ENCODE peak calls at places on chromosomes 11 and 22, in four cellular contexts. One of them, this sample, is unnamed.

GRCh38 chr22:44892243-44892642 is 117.6 kb downstream of the PHF21B start:
- DNase-seq in K562: no peak
- DNase-seq in HepG2: no peak
- DNase-seq in SK-N-SH: no peak
- DNase-seq in this sample: no peak

GRCh38 chr11:63572026-63572688 is 9.0 kb upstream of the PLAAT2 start:
- DNase-seq in HepG2: no peak
- DNase-seq in K562: no peak
- DNase-seq in SK-N-SH: no peak
- DNase-seq in this sample: no peak

GRCh38 chr22:46626911-46627805 is 7.0 kb downstream of the GRAMD4 start:
- DNase-seq in SK-N-SH: no peak
- DNase-seq in K562: peak
- DNase-seq in HepG2: no peak
- DNase-seq in this sample: no peak

GRCh38 chr11:135008001-135008405 is 596.0 kb upstream of the B3GAT1 start:
- DNase-seq in HepG2: no peak
- DNase-seq in K562: no peak
- DNase-seq in SK-N-SH: peak
- DNase-seq in this sample: no peak

GRCh38 chr11:59680287-59681154 is 11.7 kb upstream of the PATL1 start:
- DNase-seq in K562: peak
- DNase-seq in SK-N-SH: peak
- DNase-seq in HepG2: peak
- DNase-seq in this sample: peak

GRCh38 chr22:28869736-28870135 is 13.6 kb upstream of the ZNRF3 start:
- DNase-seq in SK-N-SH: peak
- DNase-seq in K562: no peak
- DNase-seq in HepG2: no peak
- DNase-seq in this sample: no peak

GRCh38 chr11:131530411-131530810 is 160.0 kb downstream of the NTM start:
- DNase-seq in SK-N-SH: no peak
- DNase-seq in K562: no peak
- DNase-seq in HepG2: no peak
- DNase-seq in this sample: no peak

GRCh38 chr11:66869471-66869870 is 12.6 kb downstream of the LRFN4 start:
- DNase-seq in K562: no peak
- DNase-seq in HepG2: no peak
- DNase-seq in SK-N-SH: no peak
- DNase-seq in this sample: no peak

GRCh38 chr11:127350476-127350875 is 349.9 kb upstream of the KIRREL3 start:
- DNase-seq in K562: no peak
- DNase-seq in SK-N-SH: no peak
- DNase-seq in HepG2: no peak
- DNase-seq in this sample: no peak

GRCh38 chr11:71451596-71452353 is 1.2 kb upstream of the NADSYN1 start:
- DNase-seq in HepG2: peak
- DNase-seq in SK-N-SH: no peak
- DNase-seq in K562: no peak
- DNase-seq in this sample: no peak

GRCh38 chr11:34641456-34641855 is 20.6 kb downstream of the EHF start:
- DNase-seq in SK-N-SH: no peak
- DNase-seq in K562: no peak
- DNase-seq in HepG2: no peak
- DNase-seq in this sample: no peak

GRCh38 chr11:6654281-6655019 is 1.2 kb downstream of the DCHS1 start:
- DNase-seq in K562: no peak
- DNase-seq in SK-N-SH: peak
- DNase-seq in HepG2: peak
- DNase-seq in this sample: no peak

GRCh38 chr11:70556884-70557741 is 158.8 kb downstream of the CTTN start:
- DNase-seq in K562: no peak
- DNase-seq in HepG2: no peak
- DNase-seq in SK-N-SH: no peak
- DNase-seq in this sample: peak

GRCh38 chr11:63872833-63873201 is 33.9 kb downstream of the MARK2 start:
- DNase-seq in HepG2: no peak
- DNase-seq in SK-N-SH: no peak
- DNase-seq in K562: peak
- DNase-seq in this sample: no peak

GRCh38 chr11:30935861-30936260 is 349.7 kb upstream of the MPPED2 start:
- DNase-seq in K562: no peak
- DNase-seq in SK-N-SH: no peak
- DNase-seq in HepG2: no peak
- DNase-seq in this sample: no peak

GRCh38 chr22:24134090-24134846 is 47.0 kb upstream of the SUSD2 start:
- DNase-seq in HepG2: no peak
- DNase-seq in SK-N-SH: no peak
- DNase-seq in K562: no peak
- DNase-seq in this sample: no peak

GRCh38 chr22:49083607-49084006 is 744.1 kb downstream of the BRD1 start:
- DNase-seq in HepG2: no peak
- DNase-seq in K562: no peak
- DNase-seq in SK-N-SH: no peak
- DNase-seq in this sample: no peak

GRCh38 chr22:22986008-22986407 is 84.3 kb upstream of the GNAZ start:
- DNase-seq in HepG2: no peak
- DNase-seq in SK-N-SH: no peak
- DNase-seq in K562: peak
- DNase-seq in this sample: no peak

GRCh38 chr11:50182486-50182885 is 149.8 kb downstream of the OR4C45 start:
- DNase-seq in K562: no peak
- DNase-seq in HepG2: no peak
- DNase-seq in SK-N-SH: no peak
- DNase-seq in this sample: no peak

GRCh38 chr11:116579857-116580727 is 192.7 kb downstream of the BUD13 start:
- DNase-seq in HepG2: peak
- DNase-seq in SK-N-SH: no peak
- DNase-seq in K562: no peak
- DNase-seq in this sample: no peak

GRCh38 chr11:117544431-117544830 is 216.8 kb downstream of the CEP164 start:
- DNase-seq in SK-N-SH: no peak
- DNase-seq in K562: no peak
- DNase-seq in HepG2: no peak
- DNase-seq in this sample: no peak

GRCh38 chr11:77198440-77198849 is 70.4 kb downstream of the MYO7A start:
- DNase-seq in HepG2: peak
- DNase-seq in SK-N-SH: peak
- DNase-seq in K562: peak
- DNase-seq in this sample: peak

GRCh38 chr11:45076761-45077160 is 69.7 kb upstream of the PRDM11 start:
- DNase-seq in HepG2: no peak
- DNase-seq in SK-N-SH: no peak
- DNase-seq in K562: no peak
- DNase-seq in this sample: no peak

GRCh38 chr22:17370036-17370765 is 941 bp downstream of the CECR2 start:
- DNase-seq in K562: no peak
- DNase-seq in SK-N-SH: peak
- DNase-seq in HepG2: no peak
- DNase-seq in this sample: no peak

GRCh38 chr11:69686452-69686851 is 11.3 kb upstream of the LTO1 start:
- DNase-seq in HepG2: no peak
- DNase-seq in K562: no peak
- DNase-seq in SK-N-SH: no peak
- DNase-seq in this sample: no peak

GRCh38 chr11:127612602-127613001 is 612.0 kb upstream of the KIRREL3 start:
- DNase-seq in K562: no peak
- DNase-seq in HepG2: no peak
- DNase-seq in SK-N-SH: no peak
- DNase-seq in this sample: no peak

GRCh38 chr11:47186937-47187681 is 875 bp upstream of the PACSIN3 start:
- DNase-seq in K562: no peak
- DNase-seq in SK-N-SH: peak
- DNase-seq in HepG2: peak
- DNase-seq in this sample: no peak

GRCh38 chr22:31230871-31231621 is 18.9 kb downstream of the LIMK2 start:
- DNase-seq in K562: no peak
- DNase-seq in HepG2: peak
- DNase-seq in SK-N-SH: peak
- DNase-seq in this sample: no peak

GRCh38 chr11:8967159-8967558 is 2.9 kb upstream of the TMEM9B start:
- DNase-seq in SK-N-SH: no peak
- DNase-seq in HepG2: no peak
- DNase-seq in K562: no peak
- DNase-seq in this sample: no peak

GRCh38 chr11:35605691-35606090 is 12.6 kb upstream of the FJX1 start:
- DNase-seq in HepG2: no peak
- DNase-seq in K562: no peak
- DNase-seq in SK-N-SH: no peak
- DNase-seq in this sample: no peak

GRCh38 chr22:21593406-21594232 is 26.1 kb downstream of the UBE2L3 start:
- DNase-seq in K562: peak
- DNase-seq in HepG2: peak
- DNase-seq in SK-N-SH: peak
- DNase-seq in this sample: no peak

GRCh38 chr11:12229450-12230229 is 119.2 kb downstream of the MICAL2 start:
- DNase-seq in HepG2: no peak
- DNase-seq in K562: no peak
- DNase-seq in SK-N-SH: no peak
- DNase-seq in this sample: no peak

GRCh38 chr11:19953342-19953741 is 206.9 kb downstream of the DBX1 start:
- DNase-seq in HepG2: peak
- DNase-seq in SK-N-SH: no peak
- DNase-seq in K562: no peak
- DNase-seq in this sample: no peak

GRCh38 chr11:113974741-113975470 is at the start of gene HTR3A:
- DNase-seq in HepG2: peak
- DNase-seq in SK-N-SH: peak
- DNase-seq in K562: peak
- DNase-seq in this sample: peak

GRCh38 chr22:24460418-24461089 is 33.2 kb downstream of the ADORA2A start:
- DNase-seq in SK-N-SH: no peak
- DNase-seq in HepG2: peak
- DNase-seq in K562: no peak
- DNase-seq in this sample: no peak

GRCh38 chr11:86230921-86231320 is 13.6 kb upstream of the EED start:
- DNase-seq in SK-N-SH: no peak
- DNase-seq in HepG2: no peak
- DNase-seq in K562: no peak
- DNase-seq in this sample: no peak

GRCh38 chr11:106695506-106695905 is 322.8 kb downstream of the GUCY1A2 start:
- DNase-seq in K562: no peak
- DNase-seq in SK-N-SH: no peak
- DNase-seq in HepG2: no peak
- DNase-seq in this sample: no peak

GRCh38 chr22:21568207-21569075 is 927 bp downstream of the UBE2L3 start:
- DNase-seq in HepG2: peak
- DNase-seq in SK-N-SH: peak
- DNase-seq in K562: peak
- DNase-seq in this sample: no peak

DNA sequence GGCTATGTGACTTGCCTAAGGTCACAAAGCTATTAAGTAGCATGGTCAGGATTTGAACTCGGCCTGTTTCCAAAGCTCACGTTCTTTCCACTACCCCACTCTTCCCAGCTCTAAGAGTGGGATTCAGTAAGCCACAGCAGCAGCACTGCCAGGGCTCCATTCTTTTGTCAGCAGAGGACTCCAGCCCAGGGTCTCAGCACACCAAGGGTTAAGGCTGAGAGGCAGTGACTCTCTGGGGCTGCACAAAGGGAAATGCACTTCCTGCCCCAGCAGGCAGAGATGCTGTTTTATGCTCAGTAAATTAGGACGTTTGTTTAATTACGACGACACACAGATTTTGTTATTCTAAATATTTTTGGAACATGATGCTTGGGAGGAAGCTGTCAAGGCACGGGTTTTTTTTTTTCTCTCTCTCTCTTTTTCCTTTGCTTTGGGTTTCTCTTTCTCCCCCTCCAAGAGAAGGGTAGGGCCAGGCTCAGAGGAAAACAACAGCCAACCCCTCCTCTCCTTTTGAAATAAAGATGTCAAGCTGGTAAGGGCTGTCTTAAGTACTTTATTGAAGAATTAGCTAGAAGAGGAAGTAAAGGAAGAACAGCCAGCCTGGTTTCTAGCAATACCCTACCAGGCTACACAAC is 2.9 kb downstream of the MYH9 start:
- DNase-seq in K562: no peak
- DNase-seq in SK-N-SH: peak
- DNase-seq in HepG2: no peak
- DNase-seq in this sample: no peak
- TF ChIP-seq ELF1 in K562: no peak
- TF ChIP-seq ELF1 in SK-N-SH: peak
- TF ChIP-seq ELF1 in HepG2: no peak
- TF ChIP-seq ELF1 in this sample: no peak

GRCh38 chr22:27627444-27627833 is 174.1 kb downstream of the MN1 start:
- DNase-seq in K562: peak
- DNase-seq in HepG2: peak
- DNase-seq in SK-N-SH: no peak
- DNase-seq in this sample: peak
- TF ChIP-seq ELF1 in K562: no peak
- TF ChIP-seq ELF1 in HepG2: no peak
- TF ChIP-seq ELF1 in SK-N-SH: no peak
- TF ChIP-seq ELF1 in this sample: no peak

DNA sequence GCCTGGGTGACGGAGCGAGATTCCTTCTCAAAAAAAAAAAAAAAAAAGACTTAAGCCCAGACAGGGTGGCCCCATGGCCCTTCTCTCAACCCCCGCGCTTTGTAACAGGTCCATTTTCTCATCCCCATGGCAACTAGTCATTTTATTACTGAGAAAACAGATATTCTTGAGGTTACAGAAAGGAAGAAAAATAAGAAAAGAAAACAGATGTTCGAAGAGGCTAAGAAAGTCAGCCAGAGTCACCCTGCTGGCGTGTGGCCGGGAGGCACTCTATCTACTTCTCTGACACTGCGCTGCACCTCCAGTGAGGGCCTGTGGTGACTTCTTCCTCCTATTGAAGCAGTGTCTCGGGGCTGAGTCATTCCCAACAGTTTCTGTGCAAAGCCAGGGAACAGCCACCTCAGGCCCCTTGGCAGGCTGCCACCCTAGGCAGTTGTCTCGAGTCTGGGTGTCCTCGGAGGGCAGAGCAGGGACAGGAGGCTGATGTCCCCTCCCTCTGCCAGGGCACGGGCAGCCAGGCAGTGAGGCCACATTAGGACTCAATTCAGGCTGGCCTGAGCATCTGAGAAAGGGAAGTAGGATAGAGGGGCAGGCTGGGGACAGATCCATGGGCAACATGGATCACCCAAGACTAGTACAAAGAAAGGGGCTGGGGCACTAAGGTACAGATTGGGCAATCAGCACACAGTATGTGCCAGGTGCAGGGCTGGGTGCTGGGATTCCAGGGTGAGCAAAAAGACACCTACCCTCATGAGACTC is 16.4 kb upstream of the SYVN1 start:
- DNase-seq in SK-N-SH: peak
- DNase-seq in K562: peak
- DNase-seq in HepG2: peak
- DNase-seq in this sample: peak
- TF ChIP-seq ELF1 in SK-N-SH: no peak
- TF ChIP-seq ELF1 in K562: peak
- TF ChIP-seq ELF1 in HepG2: peak
- TF ChIP-seq ELF1 in this sample: no peak

GRCh38 chr11:14007566-14007965 is 45.0 kb downstream of the SPON1 start:
- DNase-seq in K562: no peak
- DNase-seq in SK-N-SH: no peak
- DNase-seq in HepG2: no peak
- DNase-seq in this sample: no peak
- TF ChIP-seq ELF1 in K562: no peak
- TF ChIP-seq ELF1 in SK-N-SH: no peak
- TF ChIP-seq ELF1 in HepG2: no peak
- TF ChIP-seq ELF1 in this sample: no peak